ENCODE peak calls at places on chromosomes 4 and X, in four cellular contexts. One of them, this sample, is unnamed.

GRCh38 chrX:8728932-8729331 is 3.0 kb downstream of the ANOS1 start:
- DNase-seq in fibroblast of pulmonary artery: no peak
- DNase-seq in lung: peak
- DNase-seq in neural progenitor cell: peak
- DNase-seq in this sample: no peak

GRCh38 chrX:51148848-51149247 is 183.8 kb upstream of the NUDT10 start:
- DNase-seq in neural progenitor cell: peak
- DNase-seq in lung: no peak
- DNase-seq in fibroblast of pulmonary artery: peak
- DNase-seq in this sample: no peak

GRCh38 chr4:175891231-175891630 is 79.2 kb upstream of the GPM6A start:
- DNase-seq in lung: no peak
- DNase-seq in neural progenitor cell: no peak
- DNase-seq in fibroblast of pulmonary artery: no peak
- DNase-seq in this sample: no peak

GRCh38 chrX:31228909-31229308 is 157.1 kb upstream of the FTHL17 start:
- DNase-seq in neural progenitor cell: no peak
- DNase-seq in fibroblast of pulmonary artery: no peak
- DNase-seq in lung: no peak
- DNase-seq in this sample: no peak

GRCh38 chr4:5707366-5708133 is 809 bp downstream of the EVC2 start:
- DNase-seq in neural progenitor cell: no peak
- DNase-seq in lung: no peak
- DNase-seq in fibroblast of pulmonary artery: no peak
- DNase-seq in this sample: no peak

GRCh38 chr4:57424231-57424897 is 314.2 kb upstream of the IGFBP7 start:
- DNase-seq in lung: no peak
- DNase-seq in fibroblast of pulmonary artery: peak
- DNase-seq in neural progenitor cell: no peak
- DNase-seq in this sample: peak

GRCh38 chr4:2357821-2358745 is 60.4 kb downstream of the ZFYVE28 start:
- DNase-seq in neural progenitor cell: no peak
- DNase-seq in lung: no peak
- DNase-seq in fibroblast of pulmonary artery: no peak
- DNase-seq in this sample: no peak

GRCh38 chr4:78652282-78652876 is 100.8 kb downstream of the ANXA3 start:
- DNase-seq in fibroblast of pulmonary artery: peak
- DNase-seq in neural progenitor cell: no peak
- DNase-seq in lung: no peak
- DNase-seq in this sample: no peak

GRCh38 chrX:39874202-39874816 is 223.4 kb downstream of the BCOR start:
- DNase-seq in lung: no peak
- DNase-seq in fibroblast of pulmonary artery: no peak
- DNase-seq in neural progenitor cell: no peak
- DNase-seq in this sample: no peak

GRCh38 chr4:95599777-95600436 is 51.1 kb upstream of the UNC5C start:
- DNase-seq in fibroblast of pulmonary artery: no peak
- DNase-seq in neural progenitor cell: no peak
- DNase-seq in lung: no peak
- DNase-seq in this sample: no peak

GRCh38 chrX:9318761-9319160 is 146.1 kb upstream of the TBL1X start:
- DNase-seq in fibroblast of pulmonary artery: no peak
- DNase-seq in neural progenitor cell: no peak
- DNase-seq in lung: no peak
- DNase-seq in this sample: no peak

GRCh38 chr4:108165601-108166000 is 3.1 kb downstream of the LEF1 start:
- DNase-seq in lung: no peak
- DNase-seq in neural progenitor cell: no peak
- DNase-seq in fibroblast of pulmonary artery: no peak
- DNase-seq in this sample: no peak

GRCh38 chr4:108168213-108168671 is 490 bp downstream of the LEF1 start:
- DNase-seq in neural progenitor cell: no peak
- DNase-seq in lung: no peak
- DNase-seq in fibroblast of pulmonary artery: peak
- DNase-seq in this sample: no peak

GRCh38 chr4:108166441-108167315 is 2.1 kb downstream of the LEF1 start:
- DNase-seq in neural progenitor cell: peak
- DNase-seq in lung: no peak
- DNase-seq in fibroblast of pulmonary artery: no peak
- DNase-seq in this sample: no peak

GRCh38 chr4:108163352-108163751 is 5.4 kb downstream of the LEF1 start:
- DNase-seq in lung: no peak
- DNase-seq in fibroblast of pulmonary artery: no peak
- DNase-seq in neural progenitor cell: no peak
- DNase-seq in this sample: no peak

DNA sequence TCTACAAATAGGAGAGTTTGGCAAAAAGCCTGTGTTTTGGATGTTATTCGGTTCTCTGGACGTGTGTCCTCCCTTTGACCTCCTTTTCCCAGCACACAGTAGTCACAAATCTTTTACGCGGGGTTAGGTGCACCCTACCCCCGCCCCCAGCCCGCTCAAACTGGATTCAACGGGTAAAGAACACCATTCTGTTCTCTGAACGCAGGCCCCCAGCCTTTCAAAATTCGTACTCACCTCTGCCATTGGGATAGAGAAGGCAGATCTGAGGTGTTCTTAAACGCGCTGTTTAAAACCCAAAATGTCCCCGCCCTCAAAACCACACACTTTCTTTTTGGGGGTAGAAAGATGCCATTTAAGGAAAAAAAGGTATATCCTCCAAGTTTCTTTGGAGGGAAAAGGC is 2.7 kb downstream of the LEF1 start:
- DNase-seq in fibroblast of pulmonary artery: no peak
- DNase-seq in lung: no peak
- DNase-seq in neural progenitor cell: peak
- DNase-seq in this sample: no peak
- H3K4me3 ChIP-seq in fibroblast of pulmonary artery: no peak
- H3K4me3 ChIP-seq in lung: no peak
- H3K4me3 ChIP-seq in neural progenitor cell: peak
- H3K4me3 ChIP-seq in this sample: no peak

GRCh38 chrX:455199-455598 is 68.5 kb upstream of the PPP2R3B start:
- DNase-seq in fibroblast of pulmonary artery: no peak
- DNase-seq in neural progenitor cell: no peak
- DNase-seq in lung: no peak
- DNase-seq in this sample: no peak
- H3K4me3 ChIP-seq in fibroblast of pulmonary artery: no peak
- H3K4me3 ChIP-seq in neural progenitor cell: no peak
- H3K4me3 ChIP-seq in lung: no peak
- H3K4me3 ChIP-seq in this sample: no peak

GRCh38 chrX:152638443-152638904 is 779 bp downstream of the GABRQ start:
- DNase-seq in neural progenitor cell: no peak
- DNase-seq in lung: no peak
- DNase-seq in fibroblast of pulmonary artery: no peak
- DNase-seq in this sample: no peak
- H3K4me3 ChIP-seq in neural progenitor cell: peak
- H3K4me3 ChIP-seq in lung: no peak
- H3K4me3 ChIP-seq in fibroblast of pulmonary artery: no peak
- H3K4me3 ChIP-seq in this sample: no peak

GRCh38 chrX:154375156-154375504 is 696 bp upstream of the FLNA start:
- DNase-seq in fibroblast of pulmonary artery: no peak
- DNase-seq in lung: no peak
- DNase-seq in neural progenitor cell: no peak
- DNase-seq in this sample: no peak
- H3K4me3 ChIP-seq in fibroblast of pulmonary artery: peak
- H3K4me3 ChIP-seq in lung: no peak
- H3K4me3 ChIP-seq in neural progenitor cell: no peak
- H3K4me3 ChIP-seq in this sample: peak

GRCh38 chr4:65399131-65399530 is 271.2 kb downstream of the EPHA5 start:
- DNase-seq in neural progenitor cell: no peak
- DNase-seq in fibroblast of pulmonary artery: no peak
- DNase-seq in lung: no peak
- DNase-seq in this sample: no peak

GRCh38 chr4:65401083-65401482 is 269.2 kb downstream of the EPHA5 start:
- DNase-seq in lung: no peak
- DNase-seq in fibroblast of pulmonary artery: no peak
- DNase-seq in neural progenitor cell: no peak
- DNase-seq in this sample: no peak
- H3K4me3 ChIP-seq in lung: no peak
- H3K4me3 ChIP-seq in fibroblast of pulmonary artery: no peak
- H3K4me3 ChIP-seq in neural progenitor cell: no peak
- H3K4me3 ChIP-seq in this sample: no peak

This sample was measured in skeletal muscle cell.